ENCODE peak calls at places on chromosomes 13 and 19, in six cellular contexts. C is neural progenitor cell, B is HCT116, G is endothelial cell of umbilical vein, Z is fibroblast of lung, O is SK-N-MC. P is an unnamed sample.

GRCh38 chr13:99407906-99408702 is 93.2 kb upstream of the TM9SF2 start:
- DNase-seq in G (no peak), C (no peak), Z (no peak), B (no peak), O (no peak), P (no peak)

GRCh38 chr13:68234278-68234677 is 1004.1 kb upstream of the PCDH9 start:
- DNase-seq in G (peak; percentile 3), C (peak; percentile 36), Z (peak; percentile 36), B (no peak), O (no peak), P (no peak)

GRCh38 chr13:27442071-27442647 is 8.2 kb downstream of the MTIF3 start:
- DNase-seq in C (no peak), O (no peak), B (no peak), G (no peak), Z (no peak), P (no peak)

GRCh38 chr13:77056886-77057285 is 29.9 kb upstream of the FBXL3 start:
- DNase-seq in O (no peak), C (no peak), G (no peak), Z (no peak), B (no peak), P (no peak)

GRCh38 chr19:50190439-50190891 is 13.0 kb upstream of the MYH14 start:
- DNase-seq in G (no peak), B (no peak), O (no peak), Z (no peak), C (no peak), P (no peak)

GRCh38 chr19:13060233-13060963 is 42.3 kb downstream of the LYL1 start:
- DNase-seq in O (no peak), Z (peak; percentile 24), G (no peak), C (peak; percentile 63), B (no peak), P (no peak)

GRCh38 chr19:58409010-58409790 is 751 bp downstream of the ZNF584 start:
- DNase-seq in B (no peak), Z (no peak), O (no peak), G (peak; percentile 34), C (peak; percentile 37), P (no peak)

GRCh38 chr13:52615134-52615801 is 27.0 kb upstream of the HNRNPA1L2 start:
- DNase-seq in Z (no peak), O (no peak), B (no peak), G (no peak), C (no peak), P (no peak)

GRCh38 chr13:45092668-45093067 is 27.6 kb upstream of the GTF2F2 start:
- DNase-seq in G (no peak), O (no peak), Z (no peak), B (no peak), C (no peak), P (no peak)

GRCh38 chr13:45863716-45864590 is 12.4 kb upstream of the SIAH3 start:
- DNase-seq in G (no peak), B (no peak), C (peak; percentile 26), O (no peak), Z (no peak), P (no peak)

GRCh38 chr13:31045621-31046081 is 113.2 kb downstream of the TEX26 start:
- DNase-seq in Z (peak; percentile 93), C (no peak), G (peak; percentile 92), O (no peak), B (peak; percentile 94), P (peak; percentile 91)

GRCh38 chr19:32817913-32818476 is 51.6 kb downstream of the SLC7A9 start:
- DNase-seq in C (no peak), O (no peak), G (no peak), B (no peak), Z (no peak), P (no peak)

GRCh38 chr13:34750078-34750703 is 191.9 kb upstream of the NBEA start:
- DNase-seq in G (no peak), Z (no peak), C (peak; percentile 57), B (no peak), O (no peak), P (no peak)

GRCh38 chr19:38744298-38744681 is at the start of gene CAPN12:
- DNase-seq in B (no peak), G (no peak), O (no peak), Z (no peak), C (no peak), P (no peak)

DNA sequence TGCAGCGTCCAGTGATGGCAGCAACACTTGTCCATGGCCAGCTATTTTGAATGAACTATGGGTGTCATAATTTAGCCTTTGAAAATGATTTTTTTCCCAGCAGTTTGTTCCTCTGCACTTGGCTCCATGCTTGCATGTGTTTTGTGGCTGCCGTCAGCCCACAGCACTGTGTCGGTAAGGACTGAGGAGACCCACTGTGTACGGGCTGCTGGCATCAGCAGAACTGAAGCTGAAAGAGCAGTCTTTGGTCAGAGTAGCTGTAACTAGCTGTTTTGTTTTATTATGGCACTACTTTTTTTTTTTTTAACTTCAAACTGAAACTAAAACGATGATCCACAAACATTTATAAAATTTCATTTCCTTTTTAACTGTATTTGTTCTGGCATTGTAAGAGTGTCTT is 50.3 kb upstream of the TEX29 start:
- DNase-seq in C (no peak), G (no peak), Z (peak; percentile 28), B (no peak), O (no peak), P (no peak)
- H3K9ac ChIP-seq in C (no peak overlapping the region), G (no peak overlapping the region), Z (no peak overlapping the region), B (no peak overlapping the region), O (no peak overlapping the region), P (no peak overlapping the region)

GRCh38 chr13:113991191-113991669 is 17.4 kb upstream of the C13orf46 start:
- DNase-seq in G (no peak), Z (no peak), B (no peak), O (no peak), C (no peak), P (no peak)
- H3K9ac ChIP-seq in G (no peak overlapping the region), Z (no peak overlapping the region), B (no peak overlapping the region), O (no peak overlapping the region), C (no peak overlapping the region), P (no peak overlapping the region)

GRCh38 chr19:533485-534058 is 2.0 kb downstream of the CDC34 start:
- DNase-seq in B (no peak), C (no peak), O (no peak), Z (no peak), G (no peak), P (no peak)

GRCh38 chr19:532578-533484 is 1.3 kb downstream of the CDC34 start:
- DNase-seq in G (peak; percentile 85), C (peak; percentile 86), Z (peak; percentile 76), O (no peak), B (peak; percentile 51), P (no peak)

GRCh38 chr19:535017-535835 is 3.7 kb downstream of the CDC34 start:
- DNase-seq in O (no peak), C (no peak), Z (no peak), B (no peak), G (no peak), P (no peak)

GRCh38 chr19:531753-532571 is at the start of gene CDC34:
- DNase-seq in G (peak; percentile 21), C (peak; percentile 49), B (no peak), O (no peak), Z (no peak), P (no peak)

GRCh38 chr19:534088-534487 is 2.5 kb downstream of the CDC34 start:
- DNase-seq in C (no peak), O (no peak), B (no peak), Z (no peak), G (no peak), P (no peak)
- H3K9ac ChIP-seq in C (no peak overlapping the region), O (peak overlapping the region; percentile 91), B (peak overlapping the region; percentile 91), Z (peak overlapping the region; percentile 13), G (peak overlapping the region; percentile 93), P (no peak overlapping the region)

GRCh38 chr13:106911602-106912001 is 343.7 kb upstream of the ARGLU1 start:
- DNase-seq in Z (no peak), B (no peak), G (no peak), C (no peak), O (no peak), P (no peak)
- H3K9ac ChIP-seq in Z (no peak overlapping the region), B (no peak overlapping the region), G (no peak overlapping the region), C (no peak overlapping the region), O (no peak overlapping the region), P (no peak overlapping the region)

GRCh38 chr19:54041969-54042606 is 21.6 kb downstream of the VSTM1 start:
- DNase-seq in B (no peak), G (no peak), C (no peak), Z (no peak), O (no peak), P (no peak)
- H3K9ac ChIP-seq in B (no peak overlapping the region), G (no peak overlapping the region), C (no peak overlapping the region), Z (no peak overlapping the region), O (no peak overlapping the region), P (no peak overlapping the region)

GRCh38 chr13:102696465-102696864 is 1.6 kb upstream of the METTL21C start:
- DNase-seq in O (no peak), G (no peak), B (no peak), Z (no peak), C (no peak), P (no peak)

GRCh38 chr13:102694944-102695343 is at the start of gene METTL21C:
- DNase-seq in C (no peak), O (no peak), B (no peak), G (no peak), Z (no peak), P (no peak)

GRCh38 chr13:102690883-102691282 is 4.0 kb downstream of the METTL21C start:
- DNase-seq in Z (no peak), C (no peak), G (no peak), O (no peak), B (no peak), P (no peak)

GRCh38 chr13:102693250-102693649 is 1.6 kb downstream of the METTL21C start:
- DNase-seq in O (no peak), G (no peak), Z (no peak), C (no peak), B (no peak), P (no peak)

DNA sequence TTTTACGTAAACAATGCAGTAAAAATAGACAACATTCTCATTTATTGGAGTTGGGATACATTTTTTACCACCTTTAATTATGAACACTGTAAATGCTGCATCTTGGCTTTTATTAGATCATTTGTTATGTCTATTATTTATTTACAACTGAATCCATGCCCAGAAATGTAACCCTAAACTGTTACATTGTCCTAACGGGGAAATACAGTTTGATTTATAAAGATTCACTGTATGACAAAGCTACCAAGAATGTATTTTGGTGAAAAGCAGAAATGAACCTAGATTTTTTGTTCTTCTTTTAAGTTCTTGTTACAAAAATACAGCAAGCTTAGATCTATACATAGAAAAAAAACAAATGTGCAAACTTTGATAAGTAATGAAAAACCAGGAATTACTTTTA is 1.1 kb downstream of the METTL21C start:
- DNase-seq in C (no peak), G (peak; percentile 25), Z (peak; percentile 79), O (no peak), B (no peak), P (no peak)
- H3K9ac ChIP-seq in C (no peak overlapping the region), G (no peak overlapping the region), Z (no peak overlapping the region), O (no peak overlapping the region), B (no peak overlapping the region), P (no peak overlapping the region)

GRCh38 chr13:114099918-114100445 is 32.4 kb downstream of the RASA3 start:
- DNase-seq in C (peak; percentile 87), G (no peak), Z (peak; percentile 63), O (no peak), B (peak; percentile 42), P (no peak)
- H3K9ac ChIP-seq in C (no peak overlapping the region), G (no peak overlapping the region), Z (no peak overlapping the region), O (no peak overlapping the region), B (no peak overlapping the region), P (no peak overlapping the region)

P was measured in keratinocyte.